ENCODE peak calls at places on chromosomes 11 and 22, in four cellular contexts. O is RWPE2, P is adrenal gland, S is tibial artery. G is an unnamed sample.
A peak's percentile ranks its signal among the peaks of the same experiment; 100 is the strongest.

GRCh38 chr11:36234825-36235224 is 54.4 kb downstream of the COMMD9 start:
- DNase-seq in O (no peak), P (no peak), S (no peak), G (no peak)

GRCh38 chr22:50076646-50077624 is 8.3 kb downstream of the MLC1 start:
- DNase-seq in O (no peak), P (no peak), S (no peak), G (peak; percentile 41)

GRCh38 chr22:50684986-50685385 is 12.4 kb downstream of the SHANK3 start:
- DNase-seq in O (no peak), P (no peak), S (no peak), G (no peak)

GRCh38 chr11:65316979-65317786 is 2.5 kb downstream of the CDC42EP2 start:
- DNase-seq in O (peak; percentile 96), P (peak; percentile 77), S (no peak), G (no peak)

GRCh38 chr22:44192098-44192810 is 11.5 kb downstream of the PARVG start:
- DNase-seq in O (no peak), P (no peak), S (peak; percentile 59), G (peak; percentile 41)

GRCh38 chr11:96246718-96247540 is 96.1 kb downstream of the MAML2 start:
- DNase-seq in O (no peak), P (no peak), S (no peak), G (no peak)

GRCh38 chr11:125123947-125124633 is 12.7 kb upstream of the TMEM218 start:
- DNase-seq in O (no peak), P (peak; percentile 67), S (peak; percentile 71), G (peak; percentile 78)

GRCh38 chr22:43343262-43343988 is at the start of gene SCUBE1:
- DNase-seq in O (no peak), P (peak; percentile 64), S (no peak), G (no peak)

GRCh38 chr11:126318642-126319373 is 14.9 kb downstream of the DCPS start:
- DNase-seq in O (peak; percentile 70), P (peak; percentile 8), S (no peak), G (peak; percentile 22)

GRCh38 chr11:107583629-107584195 is 7.2 kb upstream of the ELMOD1 start:
- DNase-seq in O (no peak), P (no peak), S (no peak), G (no peak)

GRCh38 chr11:2816941-2817421 is 68.6 kb downstream of the CDKN1C start:
- DNase-seq in O (no peak), P (no peak), S (no peak), G (no peak)

GRCh38 chr11:5922749-5923426 is 19.2 kb upstream of the OR56A3 start:
- DNase-seq in O (no peak), P (no peak), S (no peak), G (no peak)

GRCh38 chr11:116808262-116809175 is 14.6 kb downstream of the APOA4 start:
- DNase-seq in O (no peak), P (no peak), S (no peak), G (no peak)

GRCh38 chr11:124874571-124875255 is 9.5 kb downstream of the ROBO3 start:
- DNase-seq in O (no peak), P (no peak), S (peak; percentile 50), G (no peak)

GRCh38 chr11:87778341-87778740 is 396.9 kb downstream of the RAB38 start:
- DNase-seq in O (no peak), P (peak; percentile 39), S (no peak), G (no peak)

GRCh38 chr11:116162086-116162485 is 610.7 kb downstream of the BUD13 start:
- DNase-seq in O (no peak), P (no peak), S (no peak), G (no peak)

GRCh38 chr22:29457730-29458129 is 19.3 kb downstream of the RFPL1 start:
- DNase-seq in O (no peak), P (no peak), S (peak; percentile 32), G (peak; percentile 52)

GRCh38 chr11:2092956-2093412 is 46.2 kb downstream of the IGF2 start:
- DNase-seq in O (peak; percentile 90), P (peak; percentile 10), S (peak; percentile 88), G (no peak)

GRCh38 chr11:6705905-6706535 is 22.9 kb upstream of the MRPL17 start:
- DNase-seq in O (no peak), P (peak; percentile 60), S (no peak), G (peak; percentile 58)

GRCh38 chr11:126997196-126997595 is 3.4 kb downstream of the KIRREL3 start:
- DNase-seq in O (no peak), P (no peak), S (no peak), G (no peak)

GRCh38 chr11:68040957-68041591 is 2.2 kb downstream of the TCIRG1 start:
- DNase-seq in O (peak; percentile 45), P (peak; percentile 46), S (peak; percentile 65), G (no peak)

GRCh38 chr11:44607987-44608386 is 42.5 kb downstream of the CD82 start:
- DNase-seq in O (no peak), P (no peak), S (no peak), G (no peak)

GRCh38 chr11:73716153-73717056 is 44.5 kb downstream of the RAB6A start:
- DNase-seq in O (no peak), P (no peak), S (no peak), G (peak; percentile 11)

GRCh38 chr11:27649800-27650199 is 50.5 kb downstream of the BDNF start:
- DNase-seq in O (no peak), P (no peak), S (no peak), G (no peak)

GRCh38 chr11:96112192-96113099 is 188.5 kb upstream of the MTMR2 start:
- DNase-seq in O (no peak), P (no peak), S (no peak), G (no peak)

GRCh38 chr11:11764428-11764803 is 77.4 kb upstream of the USP47 start:
- DNase-seq in O (no peak), P (no peak), S (no peak), G (no peak)

GRCh38 chr11:19694796-19695345 is 17.8 kb upstream of the NAV2 start:
- DNase-seq in O (no peak), P (no peak), S (no peak), G (no peak)

GRCh38 chr22:42959472-42960145 is 55.3 kb downstream of the PACSIN2 start:
- DNase-seq in O (no peak), P (peak; percentile 83), S (peak; percentile 77), G (no peak)

GRCh38 chr11:79626135-79626748 is 185.4 kb upstream of the TENM4 start:
- DNase-seq in O (no peak), P (no peak), S (no peak), G (no peak)

GRCh38 chr11:116851631-116852030 is 14.2 kb upstream of the APOA1 start:
- DNase-seq in O (no peak), P (no peak), S (peak; percentile 66), G (no peak)

GRCh38 chr11:16070573-16070972 is 285.8 kb downstream of the SOX6 start:
- DNase-seq in O (no peak), P (no peak), S (no peak), G (no peak)

GRCh38 chr11:21545701-21546100 is 647.2 kb upstream of the ANO5 start:
- DNase-seq in O (no peak), P (no peak), S (no peak), G (no peak)

GRCh38 chr22:26170112-26170492 is 840 bp downstream of the SEZ6L start:
- DNase-seq in O (no peak), P (no peak), S (no peak), G (no peak)

GRCh38 chr22:26168934-26169311 is 339 bp upstream of the SEZ6L start:
- DNase-seq in O (no peak), P (no peak), S (no peak), G (no peak)

GRCh38 chr22:26168199-26168915 is 905 bp upstream of the SEZ6L start:
- DNase-seq in O (no peak), P (no peak), S (no peak), G (no peak)

GRCh38 chr22:26170795-26171194 is 1.5 kb downstream of the SEZ6L start:
- DNase-seq in O (no peak), P (no peak), S (no peak), G (no peak)

DNA sequence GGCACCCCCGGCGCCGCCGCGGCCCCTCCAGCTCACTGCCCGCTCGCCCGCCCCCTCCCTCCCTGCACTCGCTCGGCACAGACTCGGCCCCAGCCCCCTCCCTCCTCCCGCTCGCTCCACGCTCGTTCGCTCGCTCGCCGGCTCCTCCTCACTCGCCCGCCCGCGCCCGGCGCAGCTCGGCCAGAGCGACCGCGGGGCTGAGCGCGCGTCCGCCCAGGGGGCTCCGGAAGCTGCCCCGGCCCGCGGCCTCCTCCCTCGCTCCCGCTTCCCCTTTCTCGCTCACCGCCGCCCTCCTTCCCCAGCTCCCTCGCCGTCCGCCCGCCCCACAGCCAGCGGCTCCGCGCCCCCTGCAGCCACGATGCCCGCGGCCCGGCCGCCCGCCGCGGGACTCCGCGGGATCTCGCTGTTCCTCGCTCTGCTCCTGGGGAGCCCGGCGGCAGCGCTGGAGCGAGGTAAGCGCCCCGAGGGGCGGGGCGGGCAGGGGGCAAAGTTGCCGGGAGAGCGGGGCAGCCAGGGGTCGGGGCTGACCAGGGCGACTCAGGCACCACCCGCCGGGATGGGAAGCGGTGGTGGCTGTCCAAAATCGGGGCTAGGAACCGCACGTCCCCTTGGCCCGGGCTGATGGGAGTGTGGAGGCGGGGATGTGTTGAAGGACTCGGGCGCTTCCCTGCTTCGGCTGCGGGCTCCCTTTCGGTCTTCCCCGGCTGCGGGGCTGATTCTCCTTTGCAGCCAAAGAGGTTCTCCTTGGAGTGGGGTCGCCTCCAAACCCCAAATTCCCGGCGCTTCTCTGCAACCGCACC is at the start of gene SEZ6L:
- DNase-seq in O (no peak), P (no peak), S (peak; percentile 60), G (no peak)
- TF ChIP-seq CTCF in O (no peak), P (no peak), S (no peak), G (no peak)

DNA sequence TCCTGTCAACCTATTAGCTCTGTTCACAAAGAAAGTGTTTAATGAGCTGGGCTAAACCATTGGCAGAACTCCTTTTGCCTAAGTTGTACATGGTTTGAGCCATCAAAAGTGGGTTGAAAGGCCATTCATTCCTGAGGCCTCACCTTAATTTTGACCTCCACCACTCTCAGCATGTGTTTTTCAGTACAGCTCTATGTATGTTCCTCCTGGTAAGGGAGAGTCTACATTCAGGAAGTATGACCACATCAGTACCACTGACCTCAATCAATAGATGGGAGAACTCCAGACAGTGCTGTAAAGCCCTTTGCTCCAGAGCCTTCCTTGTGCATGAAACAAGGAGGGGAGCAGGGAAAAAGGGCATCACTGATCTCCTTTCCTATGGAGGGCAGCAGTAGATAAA is 87.8 kb upstream of the CARD18 start:
- DNase-seq in O (no peak), P (no peak), S (no peak), G (no peak)
- H3K4me1 ChIP-seq in O (peaks cover 3% of the 10 kb centered on the region), P (no peaks in the 10 kb centered on the region), S (no peaks in the 10 kb centered on the region), G (no peaks in the 10 kb centered on the region)

DNA sequence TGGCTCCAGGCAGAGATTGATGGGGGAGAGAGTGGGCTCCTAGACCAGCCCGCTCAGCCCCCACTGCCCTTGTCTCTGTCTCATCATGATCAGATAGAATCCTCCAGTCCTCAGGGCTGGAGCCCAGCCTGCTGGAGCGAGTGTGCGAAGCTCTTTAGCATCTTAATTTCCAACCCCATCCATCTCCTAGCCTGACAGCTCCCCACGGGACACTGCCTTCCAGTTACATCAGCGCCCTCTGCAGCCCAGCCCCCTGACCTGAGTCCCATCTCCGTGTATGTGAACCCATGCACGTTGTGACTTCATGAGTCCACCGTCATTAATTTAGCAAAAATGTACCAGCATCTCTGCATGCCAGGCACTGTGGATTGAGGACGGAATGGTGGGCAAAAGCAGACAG is 2.1 kb downstream of the P2RX3 start:
- DNase-seq in O (no peak), P (no peak), S (no peak), G (no peak)
- TF ChIP-seq CTCF in O (no peak), P (no peak), S (no peak), G (peak; percentile 53)

DNA sequence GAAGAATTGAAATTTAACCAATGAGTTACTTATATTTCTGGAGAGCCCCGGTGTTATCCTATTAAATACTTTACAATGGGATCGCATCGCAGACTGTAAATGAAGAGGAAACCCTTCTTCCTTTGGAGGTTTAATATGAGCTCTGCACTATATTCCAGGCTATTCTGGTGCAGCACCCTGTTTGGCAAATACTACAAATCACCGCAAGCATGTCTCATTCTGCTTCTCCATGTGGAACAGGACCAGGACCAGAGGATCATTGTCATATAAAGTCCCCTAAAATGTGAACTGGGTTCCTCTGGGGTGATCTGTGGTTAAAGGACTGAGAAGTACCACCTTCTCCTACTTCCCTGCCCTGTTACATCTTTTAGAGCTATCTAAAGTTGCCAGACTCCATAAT is 703.7 kb downstream of the DLG2 start:
- DNase-seq in O (no peak), P (no peak), S (no peak), G (no peak)
- H3K4me1 ChIP-seq in O (no peaks in the 10 kb centered on the region), P (peaks cover 5% of the 10 kb centered on the region), S (peaks cover 7% of the 10 kb centered on the region), G (no peaks in the 10 kb centered on the region)

G was measured in OCI-LY7.